ENCODE peak calls at places on chromosomes 3 and 15, in four cellular contexts. One of them, this sample, is unnamed.

GRCh38 chr15:64841258-64842098 is at the start of gene PLEKHO2:
- DNase-seq in PC-3: peak
- DNase-seq in GM23248: peak
- DNase-seq in GM23338: peak
- DNase-seq in this sample: peak

GRCh38 chr15:34754171-34754580 is 622 bp downstream of the GJD2 start:
- DNase-seq in PC-3: no peak
- DNase-seq in GM23248: no peak
- DNase-seq in GM23338: peak
- DNase-seq in this sample: no peak

GRCh38 chr3:48931944-48932580 is 13.4 kb downstream of the ARIH2 start:
- DNase-seq in GM23338: no peak
- DNase-seq in GM23248: no peak
- DNase-seq in PC-3: no peak
- DNase-seq in this sample: no peak

GRCh38 chr3:76651784-76652183 is 388.1 kb upstream of the ROBO2 start:
- DNase-seq in PC-3: peak
- DNase-seq in GM23338: peak
- DNase-seq in GM23248: peak
- DNase-seq in this sample: no peak

GRCh38 chr3:152386208-152386607 is 117.5 kb downstream of the MBNL1 start:
- DNase-seq in GM23338: no peak
- DNase-seq in PC-3: no peak
- DNase-seq in GM23248: no peak
- DNase-seq in this sample: no peak

GRCh38 chr15:78322243-78322642 is 17.9 kb upstream of the CRABP1 start:
- DNase-seq in PC-3: peak
- DNase-seq in GM23248: peak
- DNase-seq in GM23338: peak
- DNase-seq in this sample: no peak

GRCh38 chr15:58715266-58715917 is 34.1 kb downstream of the ADAM10 start:
- DNase-seq in GM23338: no peak
- DNase-seq in GM23248: no peak
- DNase-seq in PC-3: no peak
- DNase-seq in this sample: no peak

GRCh38 chr3:44762170-44762677 is 630 bp downstream of the KIF15 start:
- DNase-seq in GM23338: no peak
- DNase-seq in PC-3: no peak
- DNase-seq in GM23248: peak
- DNase-seq in this sample: peak

GRCh38 chr15:97410907-97411575 is 549.5 kb upstream of the ARRDC4 start:
- DNase-seq in GM23248: no peak
- DNase-seq in GM23338: no peak
- DNase-seq in PC-3: no peak
- DNase-seq in this sample: no peak

GRCh38 chr3:171528102-171528501 is 67.9 kb upstream of the TNIK start:
- DNase-seq in PC-3: no peak
- DNase-seq in GM23248: peak
- DNase-seq in GM23338: no peak
- DNase-seq in this sample: no peak

GRCh38 chr15:28101201-28101600 is 2.1 kb upstream of the OCA2 start:
- DNase-seq in GM23338: no peak
- DNase-seq in PC-3: no peak
- DNase-seq in GM23248: no peak
- DNase-seq in this sample: no peak

GRCh38 chr15:99845009-99845408 is 111.8 kb upstream of the LYSMD4 start:
- DNase-seq in GM23338: no peak
- DNase-seq in GM23248: peak
- DNase-seq in PC-3: no peak
- DNase-seq in this sample: no peak

GRCh38 chr3:146577662-146578061 is 27.5 kb downstream of the PLSCR5 start:
- DNase-seq in GM23338: peak
- DNase-seq in PC-3: peak
- DNase-seq in GM23248: peak
- DNase-seq in this sample: peak

GRCh38 chr3:58173670-58174472 is 36.9 kb downstream of the DNASE1L3 start:
- DNase-seq in PC-3: peak
- DNase-seq in GM23338: peak
- DNase-seq in GM23248: no peak
- DNase-seq in this sample: peak

GRCh38 chr15:63380151-63380827 is 1.4 kb downstream of the CA12 start:
- DNase-seq in GM23248: peak
- DNase-seq in PC-3: no peak
- DNase-seq in GM23338: no peak
- DNase-seq in this sample: no peak

GRCh38 chr3:145290010-145290409 is 871.0 kb downstream of the PLOD2 start:
- DNase-seq in PC-3: no peak
- DNase-seq in GM23248: no peak
- DNase-seq in GM23338: no peak
- DNase-seq in this sample: no peak

GRCh38 chr3:30681276-30682211 is 75.1 kb downstream of the TGFBR2 start:
- DNase-seq in GM23338: no peak
- DNase-seq in GM23248: peak
- DNase-seq in PC-3: peak
- DNase-seq in this sample: no peak

GRCh38 chr15:101024111-101024695 is 105.0 kb downstream of the LRRK1 start:
- DNase-seq in GM23248: peak
- DNase-seq in GM23338: no peak
- DNase-seq in PC-3: no peak
- DNase-seq in this sample: no peak

GRCh38 chr3:191244242-191244867 is 45.3 kb downstream of the OSTN start:
- DNase-seq in GM23248: peak
- DNase-seq in PC-3: peak
- DNase-seq in GM23338: no peak
- DNase-seq in this sample: peak

GRCh38 chr15:78070049-78070698 is 7.3 kb downstream of the TBC1D2B start:
- DNase-seq in PC-3: peak
- DNase-seq in GM23338: no peak
- DNase-seq in GM23248: no peak
- DNase-seq in this sample: no peak

DNA sequence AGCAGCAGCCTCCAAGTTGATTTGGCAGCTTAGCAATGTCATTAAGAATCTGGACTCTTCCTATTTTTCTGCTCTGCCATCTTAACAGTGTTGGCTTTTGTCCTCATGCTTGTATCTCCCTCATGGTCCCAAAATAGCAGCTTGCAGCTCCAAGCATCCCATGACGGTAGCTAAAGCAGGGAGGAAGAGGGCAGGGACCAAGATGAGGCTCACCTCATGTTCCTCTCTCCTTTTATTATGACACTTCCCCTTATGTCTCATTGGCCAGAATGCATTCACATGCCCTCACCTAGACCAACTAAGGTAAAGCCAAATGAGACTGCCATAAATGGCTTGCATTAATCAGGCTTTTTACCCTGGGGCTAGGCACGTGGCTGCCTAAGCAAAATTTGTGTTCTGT is 382.4 kb downstream of the SHQ1 start:
- DNase-seq in GM23248: no peak
- DNase-seq in GM23338: no peak
- DNase-seq in PC-3: no peak
- DNase-seq in this sample: no peak
- TF ChIP-seq EZH2phosphoT487 in GM23248: no peak
- TF ChIP-seq EZH2phosphoT487 in GM23338: no peak
- TF ChIP-seq EZH2phosphoT487 in PC-3: no peak
- TF ChIP-seq EZH2phosphoT487 in this sample: no peak

GRCh38 chr3:169243122-169243521 is 420.4 kb downstream of the MECOM start:
- DNase-seq in GM23248: no peak
- DNase-seq in GM23338: no peak
- DNase-seq in PC-3: no peak
- DNase-seq in this sample: no peak
- H3K4me3 ChIP-seq in GM23248: peak
- H3K4me3 ChIP-seq in GM23338: peak
- H3K4me3 ChIP-seq in PC-3: no peak
- H3K4me3 ChIP-seq in this sample: no peak

GRCh38 chr15:50051811-50052419 is 67.1 kb downstream of the ATP8B4 start:
- DNase-seq in GM23338: peak
- DNase-seq in PC-3: peak
- DNase-seq in GM23248: peak
- DNase-seq in this sample: peak

GRCh38 chr15:50059203-50059772 is 59.7 kb downstream of the ATP8B4 start:
- DNase-seq in PC-3: no peak
- DNase-seq in GM23248: no peak
- DNase-seq in GM23338: no peak
- DNase-seq in this sample: no peak

GRCh38 chr15:50053457-50053856 is 65.6 kb downstream of the ATP8B4 start:
- DNase-seq in GM23248: no peak
- DNase-seq in PC-3: no peak
- DNase-seq in GM23338: no peak
- DNase-seq in this sample: no peak

GRCh38 chr15:50058231-50058630 is 60.8 kb downstream of the ATP8B4 start:
- DNase-seq in GM23338: no peak
- DNase-seq in PC-3: no peak
- DNase-seq in GM23248: peak
- DNase-seq in this sample: no peak

DNA sequence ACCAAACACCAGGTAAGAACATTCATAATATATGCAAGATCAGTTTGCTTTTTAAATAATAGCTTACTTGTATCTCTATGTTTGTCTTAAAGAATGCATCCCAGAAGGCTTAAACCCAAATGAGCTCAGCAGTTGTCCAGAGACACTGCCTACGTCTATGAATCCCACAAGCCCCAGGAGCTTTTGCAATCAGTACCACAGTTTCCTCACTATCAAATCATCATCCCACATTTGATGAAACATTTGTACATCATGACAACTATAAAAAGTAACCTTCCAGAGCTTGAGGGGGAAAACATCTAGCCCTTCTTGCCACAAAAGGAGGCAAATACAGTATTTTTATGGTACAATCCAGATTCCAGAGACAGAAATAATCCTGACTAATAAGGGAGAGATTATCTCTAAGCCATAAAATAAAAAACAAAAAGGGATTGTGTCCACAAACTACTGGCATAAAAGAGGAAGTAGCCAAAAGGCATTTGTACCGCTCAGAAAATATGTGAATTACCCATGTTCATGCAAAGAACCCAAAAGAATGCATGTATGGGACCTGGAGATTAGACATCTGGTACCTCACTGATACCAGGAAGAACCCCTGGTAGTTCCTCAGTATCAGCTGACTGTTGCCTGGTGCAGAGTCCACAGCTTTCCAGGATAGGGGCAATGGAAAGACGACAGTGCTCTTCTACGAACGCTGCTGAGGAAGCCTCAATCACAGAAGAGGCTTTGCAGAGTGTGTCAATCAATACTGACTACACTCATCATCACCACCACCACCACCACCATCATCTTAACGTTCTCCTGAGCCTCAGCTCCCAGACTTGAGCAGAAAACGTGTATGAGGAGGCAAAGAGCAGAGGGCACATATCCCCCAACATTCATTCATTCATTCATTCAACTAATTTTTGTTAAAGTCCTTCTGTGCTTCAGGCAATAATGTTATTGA is 63.4 kb downstream of the ATP8B4 start:
- DNase-seq in PC-3: no peak
- DNase-seq in GM23338: no peak
- DNase-seq in GM23248: peak
- DNase-seq in this sample: no peak
- TF ChIP-seq EZH2phosphoT487 in PC-3: no peak
- TF ChIP-seq EZH2phosphoT487 in GM23338: no peak
- TF ChIP-seq EZH2phosphoT487 in GM23248: peak
- TF ChIP-seq EZH2phosphoT487 in this sample: no peak

GRCh38 chr3:193592841-193593665 is at the start of gene OPA1:
- DNase-seq in GM23248: peak
- DNase-seq in PC-3: peak
- DNase-seq in GM23338: peak
- DNase-seq in this sample: peak

GRCh38 chr3:193593666-193594025 is 638 bp downstream of the OPA1 start:
- DNase-seq in PC-3: peak
- DNase-seq in GM23338: peak
- DNase-seq in GM23248: peak
- DNase-seq in this sample: peak

GRCh38 chr3:193598202-193598601 is 5.2 kb downstream of the OPA1 start:
- DNase-seq in GM23248: no peak
- DNase-seq in PC-3: no peak
- DNase-seq in GM23338: no peak
- DNase-seq in this sample: no peak

GRCh38 chr3:193594946-193595689 is 2.1 kb downstream of the OPA1 start:
- DNase-seq in GM23248: peak
- DNase-seq in GM23338: peak
- DNase-seq in PC-3: peak
- DNase-seq in this sample: no peak

GRCh38 chr3:193595939-193596487 is 3.0 kb downstream of the OPA1 start:
- DNase-seq in GM23338: peak
- DNase-seq in GM23248: no peak
- DNase-seq in PC-3: no peak
- DNase-seq in this sample: no peak
- H3K4me3 ChIP-seq in GM23338: no peak
- H3K4me3 ChIP-seq in GM23248: no peak
- H3K4me3 ChIP-seq in PC-3: no peak
- H3K4me3 ChIP-seq in this sample: no peak

GRCh38 chr3:41328916-41329315 is 129.6 kb downstream of the CTNNB1 start:
- DNase-seq in GM23338: no peak
- DNase-seq in PC-3: peak
- DNase-seq in GM23248: peak
- DNase-seq in this sample: no peak

GRCh38 chr3:41330465-41330864 is 131.2 kb downstream of the CTNNB1 start:
- DNase-seq in PC-3: peak
- DNase-seq in GM23338: peak
- DNase-seq in GM23248: no peak
- DNase-seq in this sample: no peak

GRCh38 chr3:41331023-41331422 is 131.7 kb downstream of the CTNNB1 start:
- DNase-seq in GM23248: no peak
- DNase-seq in GM23338: no peak
- DNase-seq in PC-3: no peak
- DNase-seq in this sample: no peak

GRCh38 chr3:41327718-41328117 is 128.4 kb downstream of the CTNNB1 start:
- DNase-seq in GM23338: no peak
- DNase-seq in GM23248: no peak
- DNase-seq in PC-3: peak
- DNase-seq in this sample: no peak

GRCh38 chr3:41329881-41330280 is 130.6 kb downstream of the CTNNB1 start:
- DNase-seq in PC-3: no peak
- DNase-seq in GM23338: peak
- DNase-seq in GM23248: no peak
- DNase-seq in this sample: no peak
- TF ChIP-seq EZH2phosphoT487 in PC-3: no peak
- TF ChIP-seq EZH2phosphoT487 in GM23338: no peak
- TF ChIP-seq EZH2phosphoT487 in GM23248: no peak
- TF ChIP-seq EZH2phosphoT487 in this sample: no peak